ENCODE peak calls at places on chromosomes 16 and 17, in seven cellular contexts. One of them, this sample, is unnamed.

GRCh38 chr17:81479672-81480071 is 32.9 kb downstream of the ACTG1 start:
- DNase-seq in tibial nerve: no peak
- DNase-seq in cardiac muscle cell: no peak
- DNase-seq in lung: no peak
- DNase-seq in adrenal gland: no peak
- DNase-seq in colonic mucosa: no peak
- DNase-seq in heart left ventricle: no peak
- DNase-seq in this sample: no peak

GRCh38 chr17:76088041-76088867 is 9.3 kb downstream of the ZACN start:
- DNase-seq in tibial nerve: no peak
- DNase-seq in cardiac muscle cell: no peak
- DNase-seq in lung: no peak
- DNase-seq in adrenal gland: no peak
- DNase-seq in colonic mucosa: no peak
- DNase-seq in heart left ventricle: no peak
- DNase-seq in this sample: no peak

GRCh38 chr16:2535644-2536021 is 2.2 kb upstream of the PDPK1 start:
- DNase-seq in tibial nerve: no peak
- DNase-seq in cardiac muscle cell: no peak
- DNase-seq in lung: peak; percentile 40
- DNase-seq in adrenal gland: peak; percentile 55
- DNase-seq in colonic mucosa: peak; percentile 38
- DNase-seq in heart left ventricle: no peak
- DNase-seq in this sample: no peak

GRCh38 chr17:6532441-6532885 is 23.9 kb downstream of the PITPNM3 start:
- DNase-seq in tibial nerve: no peak
- DNase-seq in cardiac muscle cell: no peak
- DNase-seq in lung: no peak
- DNase-seq in adrenal gland: no peak
- DNase-seq in colonic mucosa: no peak
- DNase-seq in heart left ventricle: no peak
- DNase-seq in this sample: no peak

GRCh38 chr16:21053595-21053994 is 97.1 kb downstream of the DNAH3 start:
- DNase-seq in tibial nerve: no peak
- DNase-seq in cardiac muscle cell: no peak
- DNase-seq in lung: no peak
- DNase-seq in adrenal gland: no peak
- DNase-seq in colonic mucosa: no peak
- DNase-seq in heart left ventricle: no peak
- DNase-seq in this sample: no peak

GRCh38 chr16:50603206-50604064 is 55.2 kb downstream of the NKD1 start:
- DNase-seq in tibial nerve: no peak
- DNase-seq in cardiac muscle cell: no peak
- DNase-seq in lung: no peak
- DNase-seq in adrenal gland: no peak
- DNase-seq in colonic mucosa: no peak
- DNase-seq in heart left ventricle: no peak
- DNase-seq in this sample: no peak

GRCh38 chr16:24208710-24209109 is 47.4 kb upstream of the CACNG3 start:
- DNase-seq in tibial nerve: no peak
- DNase-seq in cardiac muscle cell: peak; percentile 89
- DNase-seq in lung: no peak
- DNase-seq in adrenal gland: no peak
- DNase-seq in colonic mucosa: no peak
- DNase-seq in heart left ventricle: no peak
- DNase-seq in this sample: no peak

GRCh38 chr16:68367034-68367433 is 56.2 kb downstream of the PRMT7 start:
- DNase-seq in tibial nerve: no peak
- DNase-seq in cardiac muscle cell: peak; percentile 72
- DNase-seq in lung: no peak
- DNase-seq in adrenal gland: peak; percentile 52
- DNase-seq in colonic mucosa: peak; percentile 72
- DNase-seq in heart left ventricle: no peak
- DNase-seq in this sample: no peak

GRCh38 chr17:65850486-65850885 is 289.0 kb upstream of the AXIN2 start:
- DNase-seq in tibial nerve: no peak
- DNase-seq in cardiac muscle cell: no peak
- DNase-seq in lung: no peak
- DNase-seq in adrenal gland: no peak
- DNase-seq in colonic mucosa: no peak
- DNase-seq in heart left ventricle: no peak
- DNase-seq in this sample: no peak

GRCh38 chr17:65261152-65261551 is 124.0 kb downstream of the RGS9 start:
- DNase-seq in tibial nerve: no peak
- DNase-seq in cardiac muscle cell: no peak
- DNase-seq in lung: no peak
- DNase-seq in adrenal gland: no peak
- DNase-seq in colonic mucosa: no peak
- DNase-seq in heart left ventricle: no peak
- DNase-seq in this sample: no peak

GRCh38 chr16:73056383-73056782 is 8.5 kb upstream of the ZFHX3 start:
- DNase-seq in tibial nerve: no peak
- DNase-seq in cardiac muscle cell: no peak
- DNase-seq in lung: no peak
- DNase-seq in adrenal gland: no peak
- DNase-seq in colonic mucosa: no peak
- DNase-seq in heart left ventricle: no peak
- DNase-seq in this sample: no peak

GRCh38 chr17:65583921-65584603 is 22.6 kb upstream of the AXIN2 start:
- DNase-seq in tibial nerve: no peak
- DNase-seq in cardiac muscle cell: no peak
- DNase-seq in lung: no peak
- DNase-seq in adrenal gland: no peak
- DNase-seq in colonic mucosa: no peak
- DNase-seq in heart left ventricle: no peak
- DNase-seq in this sample: no peak

GRCh38 chr17:76189741-76190140 is 48.7 kb upstream of the FOXJ1 start:
- DNase-seq in tibial nerve: no peak
- DNase-seq in cardiac muscle cell: no peak
- DNase-seq in lung: no peak
- DNase-seq in adrenal gland: no peak
- DNase-seq in colonic mucosa: no peak
- DNase-seq in heart left ventricle: no peak
- DNase-seq in this sample: no peak

GRCh38 chr16:88344411-88345030 is 38.2 kb upstream of the ZNF469 start:
- DNase-seq in tibial nerve: no peak
- DNase-seq in cardiac muscle cell: no peak
- DNase-seq in lung: no peak
- DNase-seq in adrenal gland: no peak
- DNase-seq in colonic mucosa: no peak
- DNase-seq in heart left ventricle: no peak
- DNase-seq in this sample: no peak

GRCh38 chr17:75555679-75556153 is 30.2 kb downstream of the LLGL2 start:
- DNase-seq in tibial nerve: no peak
- DNase-seq in cardiac muscle cell: no peak
- DNase-seq in lung: no peak
- DNase-seq in adrenal gland: no peak
- DNase-seq in colonic mucosa: peak; percentile 79
- DNase-seq in heart left ventricle: no peak
- DNase-seq in this sample: no peak

GRCh38 chr17:48961516-48962233 is 6.7 kb downstream of the GIP start:
- DNase-seq in tibial nerve: no peak
- DNase-seq in cardiac muscle cell: peak; percentile 42
- DNase-seq in lung: no peak
- DNase-seq in adrenal gland: peak; percentile 28
- DNase-seq in colonic mucosa: no peak
- DNase-seq in heart left ventricle: no peak
- DNase-seq in this sample: no peak

GRCh38 chr16:25007284-25007984 is 7.7 kb downstream of the ARHGAP17 start:
- DNase-seq in tibial nerve: no peak
- DNase-seq in cardiac muscle cell: no peak
- DNase-seq in lung: no peak
- DNase-seq in adrenal gland: no peak
- DNase-seq in colonic mucosa: no peak
- DNase-seq in heart left ventricle: no peak
- DNase-seq in this sample: no peak

GRCh38 chr16:89720859-89721643 is at the start of the genes VPS9D1 and ZNF276:
- DNase-seq in tibial nerve: peak; percentile 65
- DNase-seq in cardiac muscle cell: peak; percentile 93
- DNase-seq in lung: peak; percentile 82
- DNase-seq in adrenal gland: peak; percentile 82
- DNase-seq in colonic mucosa: peak; percentile 90
- DNase-seq in heart left ventricle: peak; percentile 89
- DNase-seq in this sample: peak; percentile 68

GRCh38 chr17:32136856-32137255 is 5.4 kb upstream of the RHOT1 start:
- DNase-seq in tibial nerve: no peak
- DNase-seq in cardiac muscle cell: peak; percentile 38
- DNase-seq in lung: no peak
- DNase-seq in adrenal gland: no peak
- DNase-seq in colonic mucosa: no peak
- DNase-seq in heart left ventricle: no peak
- DNase-seq in this sample: no peak

GRCh38 chr17:73384926-73385325 is 73.1 kb upstream of the CDC42EP4 start:
- DNase-seq in tibial nerve: no peak
- DNase-seq in cardiac muscle cell: no peak
- DNase-seq in lung: no peak
- DNase-seq in adrenal gland: no peak
- DNase-seq in colonic mucosa: no peak
- DNase-seq in heart left ventricle: no peak
- DNase-seq in this sample: no peak

GRCh38 chr17:65261682-65262636 is 124.8 kb downstream of the RGS9 start:
- DNase-seq in tibial nerve: no peak
- DNase-seq in cardiac muscle cell: no peak
- DNase-seq in lung: no peak
- DNase-seq in adrenal gland: no peak
- DNase-seq in colonic mucosa: no peak
- DNase-seq in heart left ventricle: no peak
- DNase-seq in this sample: no peak

GRCh38 chr17:12047977-12048376 is 27.3 kb downstream of the MAP2K4 start:
- DNase-seq in tibial nerve: no peak
- DNase-seq in cardiac muscle cell: no peak
- DNase-seq in lung: no peak
- DNase-seq in adrenal gland: no peak
- DNase-seq in colonic mucosa: no peak
- DNase-seq in heart left ventricle: no peak
- DNase-seq in this sample: no peak

GRCh38 chr16:10729649-10730048 is 14.0 kb upstream of the NUBP1 start:
- DNase-seq in tibial nerve: no peak
- DNase-seq in cardiac muscle cell: no peak
- DNase-seq in lung: peak; percentile 54
- DNase-seq in adrenal gland: peak; percentile 90
- DNase-seq in colonic mucosa: no peak
- DNase-seq in heart left ventricle: no peak
- DNase-seq in this sample: no peak
- TF ChIP-seq CTCF in tibial nerve: no peak
- TF ChIP-seq CTCF in cardiac muscle cell: peak; percentile 3
- TF ChIP-seq CTCF in lung: no peak
- TF ChIP-seq CTCF in adrenal gland: no peak
- TF ChIP-seq CTCF in colonic mucosa: no peak
- TF ChIP-seq CTCF in heart left ventricle: no peak
- TF ChIP-seq CTCF in this sample: no peak

GRCh38 chr17:17492085-17492484 is 4.1 kb downstream of the RASD1 start:
- DNase-seq in tibial nerve: no peak
- DNase-seq in cardiac muscle cell: no peak
- DNase-seq in lung: no peak
- DNase-seq in adrenal gland: no peak
- DNase-seq in colonic mucosa: no peak
- DNase-seq in heart left ventricle: no peak
- DNase-seq in this sample: no peak
- TF ChIP-seq CTCF in tibial nerve: peak; percentile 13
- TF ChIP-seq CTCF in cardiac muscle cell: no peak
- TF ChIP-seq CTCF in lung: no peak
- TF ChIP-seq CTCF in adrenal gland: no peak
- TF ChIP-seq CTCF in colonic mucosa: no peak
- TF ChIP-seq CTCF in heart left ventricle: no peak
- TF ChIP-seq CTCF in this sample: no peak

GRCh38 chr17:72049914-72050313 is 70.9 kb upstream of the SOX9 start:
- DNase-seq in tibial nerve: no peak
- DNase-seq in cardiac muscle cell: no peak
- DNase-seq in lung: no peak
- DNase-seq in adrenal gland: no peak
- DNase-seq in colonic mucosa: no peak
- DNase-seq in heart left ventricle: no peak
- DNase-seq in this sample: no peak

GRCh38 chr17:72056155-72056554 is 64.7 kb upstream of the SOX9 start:
- DNase-seq in tibial nerve: no peak
- DNase-seq in cardiac muscle cell: no peak
- DNase-seq in lung: no peak
- DNase-seq in adrenal gland: no peak
- DNase-seq in colonic mucosa: no peak
- DNase-seq in heart left ventricle: no peak
- DNase-seq in this sample: no peak

GRCh38 chr17:72056727-72057290 is 64.0 kb upstream of the SOX9 start:
- DNase-seq in tibial nerve: no peak
- DNase-seq in cardiac muscle cell: peak; percentile 46
- DNase-seq in lung: no peak
- DNase-seq in adrenal gland: no peak
- DNase-seq in colonic mucosa: no peak
- DNase-seq in heart left ventricle: no peak
- DNase-seq in this sample: no peak

DNA sequence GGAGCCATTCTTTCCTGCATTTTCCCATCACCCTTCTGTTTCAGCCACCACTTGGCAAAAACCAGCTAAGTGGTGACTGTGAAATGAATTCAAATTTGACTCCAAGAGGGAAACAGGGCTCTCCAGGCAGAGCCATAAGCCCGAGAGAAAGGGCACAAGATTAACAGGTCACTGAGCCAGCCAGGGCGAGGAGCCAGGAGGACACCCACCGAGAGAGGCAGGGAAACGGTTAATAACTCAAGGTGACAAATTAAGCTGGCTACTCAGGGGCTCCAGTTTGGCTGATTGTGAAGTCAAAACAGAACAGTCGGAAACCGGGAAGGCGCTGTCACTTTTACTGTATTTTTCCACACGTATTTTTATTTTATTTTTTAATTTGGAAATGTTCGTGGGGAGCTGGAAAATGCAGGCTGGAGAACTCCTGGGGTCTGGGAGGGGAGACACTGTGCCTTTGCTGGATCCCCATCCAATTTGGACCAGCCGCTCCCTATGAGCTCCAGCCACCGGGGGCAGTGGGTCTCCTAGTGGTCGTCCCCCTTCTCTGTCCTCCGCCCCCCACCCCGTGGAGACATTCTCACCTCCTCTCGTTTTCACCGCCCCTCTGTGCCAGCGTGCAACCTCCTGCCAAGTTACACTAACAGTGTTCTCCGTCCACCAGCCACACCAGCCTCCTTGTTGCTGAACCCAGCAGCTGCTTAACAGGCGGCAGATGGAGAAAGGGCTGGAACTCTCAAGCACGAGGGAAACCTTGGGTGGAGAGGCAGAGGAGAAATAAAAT is 67.6 kb upstream of the SOX9 start:
- DNase-seq in tibial nerve: no peak
- DNase-seq in cardiac muscle cell: no peak
- DNase-seq in lung: no peak
- DNase-seq in adrenal gland: no peak
- DNase-seq in colonic mucosa: no peak
- DNase-seq in heart left ventricle: peak; percentile 7
- DNase-seq in this sample: no peak
- TF ChIP-seq CTCF in tibial nerve: no peak
- TF ChIP-seq CTCF in cardiac muscle cell: no peak
- TF ChIP-seq CTCF in lung: no peak
- TF ChIP-seq CTCF in adrenal gland: no peak
- TF ChIP-seq CTCF in colonic mucosa: no peak
- TF ChIP-seq CTCF in heart left ventricle: no peak
- TF ChIP-seq CTCF in this sample: no peak

GRCh38 chr17:79160980-79161621 is 86.5 kb downstream of the ENGASE start:
- DNase-seq in tibial nerve: no peak
- DNase-seq in cardiac muscle cell: no peak
- DNase-seq in lung: no peak
- DNase-seq in adrenal gland: no peak
- DNase-seq in colonic mucosa: no peak
- DNase-seq in heart left ventricle: no peak
- DNase-seq in this sample: no peak
- TF ChIP-seq CTCF in tibial nerve: no peak
- TF ChIP-seq CTCF in cardiac muscle cell: no peak
- TF ChIP-seq CTCF in lung: no peak
- TF ChIP-seq CTCF in adrenal gland: no peak
- TF ChIP-seq CTCF in colonic mucosa: no peak
- TF ChIP-seq CTCF in heart left ventricle: no peak
- TF ChIP-seq CTCF in this sample: no peak